ENCODE peak calls at places on chromosome 2, in ten cellular contexts. E is breast epithelium; N is psoas muscle; R is CD4-positive, alpha-beta memory T cell; O is cardiac muscle cell; P is H9; C is GM23248; B is kidney; I is SJSA1; T is ovary. D is an unnamed sample. For H3K4me1, the result is how much of the 10 kb centered on the place peaks cover.

GRCh38 chr2:115165529-115166109 is 723.2 kb downstream of the DPP10 start:
- DNase-seq in E (no peak), O (peak), P (no peak), R (no peak), I (no peak), B (no peak), N (no peak), C (peak), T (no peak), D (peak)

GRCh38 chr2:64637931-64638330 is 15.8 kb downstream of the SERTAD2 start:
- DNase-seq in I (no peak), O (no peak), E (no peak), R (no peak), B (no peak), T (no peak), C (peak), N (no peak), P (no peak), D (no peak)

GRCh38 chr2:67456441-67456840 is 59.3 kb downstream of the ETAA1 start:
- DNase-seq in C (no peak), E (no peak), P (no peak), T (no peak), B (no peak), N (no peak), O (no peak), I (no peak), R (no peak), D (no peak)

GRCh38 chr2:129273266-129274037 is 706.0 kb upstream of the RAB6C start:
- DNase-seq in I (no peak), R (no peak), O (no peak), E (no peak), T (no peak), P (no peak), B (no peak), N (no peak), C (no peak), D (no peak)

GRCh38 chr2:43193996-43194869 is 32.2 kb downstream of the ZFP36L2 start:
- DNase-seq in B (no peak), E (no peak), O (no peak), R (no peak), I (no peak), P (no peak), T (no peak), C (no peak), N (no peak), D (no peak)

GRCh38 chr2:149612122-149612521 is 24.5 kb upstream of the MMADHC start:
- DNase-seq in N (no peak), I (no peak), T (no peak), O (peak), P (no peak), B (peak), C (peak), R (no peak), E (no peak), D (no peak)

GRCh38 chr2:111702119-111702808 is 181.7 kb downstream of the ANAPC1 start:
- DNase-seq in T (no peak), O (peak), N (peak), E (no peak), R (peak), P (peak), B (no peak), I (peak), C (peak), D (peak)

GRCh38 chr2:189763908-189764661 is 1.5 kb upstream of the OSGEPL1 start:
- DNase-seq in O (peak), I (no peak), N (no peak), E (no peak), R (no peak), P (no peak), T (no peak), B (no peak), C (peak), D (no peak)

GRCh38 chr2:166328147-166328546 is 47.6 kb downstream of the SCN9A start:
- DNase-seq in N (no peak), O (no peak), R (no peak), E (no peak), P (no peak), B (no peak), T (no peak), I (no peak), C (no peak), D (no peak)

GRCh38 chr2:150370600-150370999 is 116.9 kb downstream of the RND3 start:
- DNase-seq in E (no peak), N (no peak), O (no peak), B (no peak), T (no peak), C (no peak), I (no peak), P (no peak), R (no peak), D (no peak)

GRCh38 chr2:181104512-181105121 is 124.2 kb downstream of the UBE2E3 start:
- DNase-seq in E (no peak), O (peak), R (peak), B (no peak), C (peak), N (no peak), P (no peak), T (no peak), I (peak), D (peak)

GRCh38 chr2:202090530-202090929 is 17.5 kb downstream of the KIAA2012 start:
- DNase-seq in O (no peak), E (no peak), R (no peak), B (no peak), T (no peak), I (no peak), N (no peak), C (no peak), P (no peak), D (no peak)

GRCh38 chr2:30867385-30867784 is 60.1 kb upstream of the CAPN13 start:
- DNase-seq in B (no peak), E (no peak), P (no peak), N (no peak), C (no peak), O (no peak), I (no peak), T (no peak), R (no peak), D (no peak)

GRCh38 chr2:30647752-30648442 is 159.3 kb downstream of the CAPN13 start:
- DNase-seq in P (no peak), R (no peak), O (no peak), E (no peak), B (no peak), C (no peak), N (no peak), I (no peak), T (no peak), D (no peak)

GRCh38 chr2:61750624-61751023 is 103.2 kb downstream of the FAM161A start:
- DNase-seq in B (no peak), C (peak), R (no peak), T (no peak), P (no peak), E (no peak), O (peak), I (no peak), N (no peak), D (peak)

GRCh38 chr2:207768168-207768890 is 1.4 kb downstream of the FZD5 start:
- DNase-seq in B (peak), E (peak), O (peak), T (peak), P (peak), N (peak), C (peak), R (peak), I (no peak), D (peak)
- H3K4me1 ChIP-seq in B (under half), E (under half), O (under half), T (under half), P (under half), N (under half), C (under half), R (under half), I (under half), D (under half)

GRCh38 chr2:136208682-136209081 is 90.7 kb upstream of the CXCR4 start:
- DNase-seq in C (no peak), E (no peak), T (no peak), R (no peak), I (no peak), B (no peak), O (no peak), P (no peak), N (no peak), D (no peak)
- H3K4me1 ChIP-seq in C (under half), E (under half), T (under half), R (under half), I (under half), B (under half), O (under half), P (under half), N (under half), D (under half)

DNA sequence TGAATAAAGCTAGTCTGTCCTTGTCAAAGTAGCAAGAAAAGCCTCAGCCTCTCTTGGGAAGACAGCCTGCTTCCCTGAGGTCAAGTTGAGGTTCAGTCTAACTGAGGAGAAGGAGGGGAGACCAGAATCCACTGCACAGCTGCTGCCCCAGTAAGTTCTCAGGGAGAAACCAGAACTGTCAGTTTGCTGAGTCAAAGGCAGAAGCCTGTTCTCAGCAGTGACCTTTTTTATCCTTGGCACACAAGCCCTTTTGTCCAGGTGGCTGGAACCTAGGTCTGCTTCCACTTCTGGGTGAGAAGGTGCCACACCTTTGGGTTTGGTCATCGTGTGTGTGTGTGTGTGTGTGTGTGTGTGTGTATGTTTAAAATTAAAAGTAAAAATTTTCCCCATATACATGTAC is 15.1 kb downstream of the INPP4A start:
- DNase-seq in N (no peak), R (no peak), I (no peak), C (no peak), T (no peak), O (no peak), E (no peak), B (no peak), P (no peak), D (no peak)
- H3K4me1 ChIP-seq in N (under half), R (half or more), I (under half), C (under half), T (under half), O (under half), E (under half), B (under half), P (under half), D (under half)

DNA sequence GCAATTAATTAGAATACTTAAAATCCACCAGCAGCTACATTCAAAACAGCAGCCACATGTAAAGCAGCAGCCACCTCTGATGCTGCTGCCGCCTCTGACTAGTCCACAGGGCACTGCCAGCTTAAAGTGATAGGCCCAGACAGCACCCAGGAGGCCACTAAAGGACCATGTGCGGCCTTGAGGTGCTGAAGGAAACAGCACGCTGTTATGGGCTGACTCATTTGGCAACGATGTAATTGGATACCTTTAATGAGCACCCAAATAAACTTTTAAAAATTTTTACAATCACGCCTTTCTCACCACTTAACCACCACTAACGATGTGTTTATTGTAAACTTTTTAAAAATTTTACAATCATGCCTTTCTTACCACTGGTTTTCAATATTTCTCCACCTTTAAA is 209.3 kb upstream of the NCKAP5 start:
- DNase-seq in I (no peak), N (no peak), E (no peak), T (no peak), R (no peak), P (no peak), O (no peak), C (peak), B (no peak), D (peak)
- H3K4me1 ChIP-seq in I (under half), N (under half), E (under half), T (under half), R (under half), P (under half), O (under half), C (under half), B (under half), D (under half)

GRCh38 chr2:101758001-101758400 is 60.5 kb downstream of the MAP4K4 start:
- DNase-seq in R (no peak), E (no peak), I (peak), P (no peak), N (no peak), T (no peak), B (no peak), O (no peak), C (peak), D (no peak)
- H3K4me1 ChIP-seq in R (half or more), E (under half), I (half or more), P (under half), N (under half), T (under half), B (under half), O (under half), C (half or more), D (under half)